ENCODE peak calls at places on chromosomes 11 and 22, in eight cellular contexts. P, E, U, J, Z, N, M and F are unnamed samples.
A peak's percentile ranks its signal among the peaks of the same experiment; 100 is the strongest.

GRCh38 chr11:47587733-47588326 is 1.4 kb downstream of the FAM180B start:
- DNase-seq in P (no peak), E (no peak), U (no peak), J (no peak), Z (no peak), N (peak; percentile 82), M (no peak), F (no peak)

GRCh38 chr11:45651841-45652745 is 13.3 kb downstream of the CHST1 start:
- DNase-seq in P (peak; percentile 24), E (no peak), U (no peak), J (no peak), Z (no peak), N (no peak), M (no peak), F (peak; percentile 31)

GRCh38 chr11:74470526-74470925 is 3.2 kb upstream of the KCNE3 start:
- DNase-seq in P (no peak), E (no peak), U (no peak), J (no peak), Z (no peak), N (no peak), M (no peak), F (no peak)

GRCh38 chr11:36065436-36065835 is 121.6 kb downstream of the LDLRAD3 start:
- DNase-seq in P (no peak), E (no peak), U (no peak), J (peak; percentile 32), Z (no peak), N (no peak), M (peak; percentile 68), F (no peak)

GRCh38 chr11:64251986-64252837 is 882 bp downstream of the PLCB3 start:
- DNase-seq in P (no peak), E (peak; percentile 69), U (no peak), J (peak; percentile 43), Z (peak; percentile 59), N (no peak), M (no peak), F (no peak)

GRCh38 chr11:25198704-25199103 is 701.9 kb downstream of the LUZP2 start:
- DNase-seq in P (no peak), E (no peak), U (no peak), J (no peak), Z (no peak), N (no peak), M (no peak), F (no peak)

GRCh38 chr22:35971418-35972119 is 57.1 kb downstream of the RBFOX2 start:
- DNase-seq in P (no peak), E (no peak), U (no peak), J (peak; percentile 89), Z (no peak), N (no peak), M (peak; percentile 93), F (no peak)

GRCh38 chr11:70854891-70855556 is 397.4 kb downstream of the SHANK2 start:
- DNase-seq in P (no peak), E (no peak), U (no peak), J (no peak), Z (peak; percentile 31), N (no peak), M (no peak), F (no peak)

GRCh38 chr22:48888466-48889208 is 939.0 kb downstream of the BRD1 start:
- DNase-seq in P (no peak), E (no peak), U (no peak), J (no peak), Z (no peak), N (no peak), M (no peak), F (peak; percentile 11)

GRCh38 chr22:35033635-35034296 is 32.2 kb upstream of the ISX start:
- DNase-seq in P (no peak), E (no peak), U (no peak), J (no peak), Z (no peak), N (no peak), M (no peak), F (no peak)

GRCh38 chr11:65215441-65216076 is 33.8 kb downstream of the CAPN1 start:
- DNase-seq in P (no peak), E (no peak), U (no peak), J (no peak), Z (no peak), N (no peak), M (no peak), F (no peak)

GRCh38 chr11:31779268-31779879 is 31.7 kb downstream of the PAX6 start:
- DNase-seq in P (no peak), E (no peak), U (no peak), J (no peak), Z (no peak), N (no peak), M (peak; percentile 83), F (no peak)

DNA sequence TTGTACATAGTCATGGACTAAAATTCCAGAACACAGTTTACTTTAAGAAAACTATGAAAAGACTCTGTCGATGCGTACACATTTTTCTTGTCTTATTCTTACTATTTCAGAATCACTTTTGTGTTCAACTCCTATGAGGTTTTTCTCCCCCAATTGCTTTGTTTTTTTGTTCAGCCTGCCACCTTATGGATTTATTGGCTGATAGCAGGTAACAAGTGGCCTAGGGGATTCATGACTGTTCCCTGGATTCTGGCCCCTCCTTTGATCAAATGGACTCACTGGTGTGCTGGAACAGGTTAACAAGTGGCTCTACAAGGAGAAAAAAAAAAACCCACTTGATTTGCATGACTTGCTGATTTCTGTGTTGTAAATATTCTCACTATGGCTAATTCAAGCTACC is 10.6 kb downstream of the MMP20 start:
- DNase-seq in P (no peak), E (no peak), U (no peak), J (no peak), Z (no peak), N (no peak), M (no peak), F (no peak)
- TF ChIP-seq CTCF in P (no peak), E (peak; percentile 31), U (no peak), J (no peak), Z (no peak), N (no peak), M (peak; percentile 4), F (peak; percentile 46)

GRCh38 chr22:45051946-45052345 is 42.1 kb upstream of the PHF21B start:
- DNase-seq in P (no peak), E (no peak), U (no peak), J (no peak), Z (no peak), N (no peak), M (no peak), F (no peak)
- H3K27ac ChIP-seq in P (no peak overlapping the region), E (no peak overlapping the region), U (no peak overlapping the region), J (no peak overlapping the region), Z (no peak overlapping the region), N (no peak overlapping the region), M (no peak overlapping the region), F (no peak overlapping the region)

GRCh38 chr11:34461215-34461614 is 22.5 kb downstream of the CAT start:
- DNase-seq in P (no peak), E (no peak), U (no peak), J (no peak), Z (no peak), N (no peak), M (no peak), F (no peak)
- H3K9me3 ChIP-seq in P (no peaks in the 10 kb centered on the region), E (peaks cover under 1% of the 10 kb centered on the region), U (no peaks in the 10 kb centered on the region), J (no peaks in the 10 kb centered on the region), Z (no peaks in the 10 kb centered on the region), N (no peaks in the 10 kb centered on the region), M (no peaks in the 10 kb centered on the region), F (no peaks in the 10 kb centered on the region)

GRCh38 chr11:66336234-66337102 is at the start of gene RIN1:
- DNase-seq in P (peak; percentile 84), E (peak; percentile 93), U (peak; percentile 79), J (peak; percentile 96), Z (peak; percentile 56), N (peak; percentile 79), M (peak; percentile 99), F (peak; percentile 93)
- TF ChIP-seq CTCF in P (peak; percentile 59), E (peak; percentile 53), U (no peak), J (peak; percentile 45), Z (no peak), N (no peak), M (peak; percentile 47), F (peak; percentile 62)

GRCh38 chr11:67397986-67398660 is 3.5 kb downstream of the PPP1CA start:
- DNase-seq in P (no peak), E (no peak), U (no peak), J (no peak), Z (no peak), N (no peak), M (no peak), F (no peak)

GRCh38 chr11:67396587-67397398 is 4.9 kb downstream of the PPP1CA start:
- DNase-seq in P (peak; percentile 80), E (no peak), U (peak; percentile 57), J (no peak), Z (no peak), N (no peak), M (no peak), F (no peak)

GRCh38 chr11:67397536-67397935 is 4.1 kb downstream of the PPP1CA start:
- DNase-seq in P (no peak), E (no peak), U (no peak), J (no peak), Z (no peak), N (no peak), M (no peak), F (no peak)

GRCh38 chr11:67395555-67396257 is 3.9 kb downstream of the RAD9A start:
- DNase-seq in P (no peak), E (no peak), U (no peak), J (no peak), Z (no peak), N (no peak), M (no peak), F (no peak)

DNA sequence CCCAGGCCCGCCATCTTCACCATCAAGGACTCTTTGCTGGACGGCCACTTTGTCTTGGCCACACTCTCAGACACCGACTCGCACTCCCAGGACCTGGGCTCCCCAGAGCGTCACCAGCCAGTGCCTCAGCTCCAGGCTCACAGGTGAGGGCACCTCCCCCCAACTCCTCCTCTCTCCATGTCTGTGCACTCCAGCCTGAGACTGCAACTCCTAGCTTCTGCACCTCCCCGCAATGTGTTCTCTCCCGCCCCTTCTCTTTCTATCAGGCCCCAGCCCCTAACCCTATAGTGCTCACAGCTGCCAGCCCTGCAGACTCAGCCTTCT is 4.4 kb downstream of the RAD9A start:
- DNase-seq in P (no peak), E (no peak), U (no peak), J (no peak), Z (no peak), N (no peak), M (no peak), F (no peak)
- H3K27ac ChIP-seq in P (no peak overlapping the region), E (no peak overlapping the region), U (no peak overlapping the region), J (no peak overlapping the region), Z (no peak overlapping the region), N (no peak overlapping the region), M (no peak overlapping the region), F (no peak overlapping the region)